ENCODE peak calls at places on chromosomes 4 and X, in eight cellular contexts. J, B, M, A, N, Q, U and W are unnamed samples.

GRCh38 chrX:7486502-7486901 is 338.5 kb upstream of the PUDP start:
- DNase-seq in J (no peak), B (no peak), M (no peak), A (no peak), N (no peak), Q (no peak), U (no peak), W (no peak)

GRCh38 chr4:99815597-99816011 is 1.0 kb upstream of the DAPP1 start:
- DNase-seq in J (no peak), B (no peak), M (peak; percentile 81), A (peak; percentile 29), N (no peak), Q (no peak), U (no peak), W (no peak)

GRCh38 chr4:118801895-118802575 is 33.9 kb downstream of the SEC24D start:
- DNase-seq in J (no peak), B (no peak), M (no peak), A (peak; percentile 33), N (no peak), Q (no peak), U (no peak), W (no peak)

GRCh38 chrX:151543706-151544105 is 19.8 kb upstream of the PASD1 start:
- DNase-seq in J (no peak), B (no peak), M (no peak), A (no peak), N (no peak), Q (no peak), U (no peak), W (no peak)

GRCh38 chr4:113327513-113327912 is 278.1 kb downstream of the ANK2 start:
- DNase-seq in J (no peak), B (no peak), M (no peak), A (peak; percentile 13), N (no peak), Q (no peak), U (peak; percentile 52), W (no peak)

GRCh38 chr4:155972098-155972497 is 18.4 kb upstream of the CTSO start:
- DNase-seq in J (no peak), B (peak; percentile 53), M (no peak), A (peak; percentile 44), N (peak; percentile 17), Q (no peak), U (peak; percentile 55), W (no peak)

GRCh38 chr4:147678121-147678520 is 5.8 kb downstream of the PRMT9 start:
- DNase-seq in J (no peak), B (no peak), M (no peak), A (no peak), N (no peak), Q (no peak), U (no peak), W (no peak)

GRCh38 chr4:78057135-78057599 is at the start of gene FRAS1:
- DNase-seq in J (no peak), B (peak; percentile 87), M (peak; percentile 47), A (peak; percentile 69), N (peak; percentile 82), Q (no peak), U (peak; percentile 30), W (peak; percentile 72)

GRCh38 chr4:111398906-111399330 is 746.3 kb upstream of the FAM241A start:
- DNase-seq in J (no peak), B (no peak), M (no peak), A (peak; percentile 66), N (peak; percentile 33), Q (no peak), U (peak; percentile 26), W (no peak)

GRCh38 chr4:23084559-23085248 is 392.0 kb downstream of the GBA3 start:
- DNase-seq in J (no peak), B (peak; percentile 25), M (no peak), A (peak; percentile 13), N (no peak), Q (no peak), U (peak; percentile 9), W (no peak)

GRCh38 chrX:70826715-70827114 is 81.8 kb downstream of the TEX11 start:
- DNase-seq in J (no peak), B (no peak), M (peak; percentile 23), A (no peak), N (no peak), Q (no peak), U (no peak), W (no peak)

GRCh38 chrX:123736333-123736921 is 3.6 kb upstream of the THOC2 start:
- DNase-seq in J (no peak), B (no peak), M (no peak), A (peak; percentile 67), N (no peak), Q (no peak), U (peak; percentile 26), W (no peak)

GRCh38 chrX:136046295-136046894 is 61.2 kb downstream of the SLC9A6 start:
- DNase-seq in J (no peak), B (no peak), M (no peak), A (no peak), N (no peak), Q (no peak), U (peak; percentile 61), W (no peak)

GRCh38 chr4:31896349-31896748 is 1176.2 kb downstream of the PCDH7 start:
- DNase-seq in J (no peak), B (no peak), M (no peak), A (no peak), N (no peak), Q (no peak), U (no peak), W (no peak)

DNA sequence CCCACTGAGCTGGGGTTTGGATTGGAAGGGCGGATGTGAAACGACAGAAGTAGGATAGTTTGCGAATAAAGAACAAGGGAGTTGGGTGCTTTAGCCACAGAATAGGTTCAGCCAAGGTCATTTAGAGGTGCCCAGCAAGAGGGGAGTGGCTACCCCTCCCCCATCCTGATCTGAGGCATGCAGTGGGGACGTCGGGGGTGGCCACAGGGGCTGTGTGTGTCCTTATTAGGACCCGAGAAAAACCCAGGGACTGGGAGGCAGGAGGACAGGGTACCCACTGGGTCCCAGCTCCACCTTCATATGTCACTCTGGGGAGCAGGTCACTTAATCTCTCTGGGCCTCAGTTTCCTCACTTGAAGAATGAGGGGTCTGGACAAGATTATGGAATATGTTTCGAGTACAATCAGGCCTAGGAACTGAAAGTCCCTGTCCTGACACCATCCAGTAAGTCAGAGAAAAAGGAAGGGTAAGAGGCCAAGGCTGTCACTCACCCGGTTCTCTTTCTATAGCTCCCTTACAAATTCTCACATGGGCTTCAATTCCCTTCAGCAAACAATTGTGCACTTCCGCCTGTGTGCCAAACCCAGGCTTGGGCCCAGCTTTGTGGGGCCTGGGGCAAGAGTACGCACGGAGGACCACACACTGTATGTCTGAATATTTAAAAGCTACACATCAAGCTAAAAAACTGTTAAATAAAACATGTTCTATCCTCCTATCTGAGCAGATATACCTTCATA is 4.2 kb upstream of the NYX start:
- DNase-seq in J (no peak), B (no peak), M (no peak), A (no peak), N (peak; percentile 33), Q (no peak), U (no peak), W (no peak)
- H3K4me3 ChIP-seq in J (no peak overlapping the region), B (peak overlapping the region; percentile 47), M (peak overlapping the region; percentile 12), A (peak overlapping the region; percentile 62), N (peak overlapping the region; percentile 15), Q (peak overlapping the region; percentile 32), U (no peak overlapping the region), W (peak overlapping the region; percentile 59)

GRCh38 chr4:173515458-173515857 is 14.6 kb downstream of the HAND2 start:
- DNase-seq in J (no peak), B (no peak), M (no peak), A (no peak), N (no peak), Q (no peak), U (no peak), W (no peak)
- H3K27me3 ChIP-seq in J (peaks cover 5% of the 10 kb centered on the region), B (peaks cover 100% of the 10 kb centered on the region), M (peaks cover 68% of the 10 kb centered on the region), A (no peaks in the 10 kb centered on the region), N (peaks cover 33% of the 10 kb centered on the region), Q (peaks cover 58% of the 10 kb centered on the region), U (peaks cover 75% of the 10 kb centered on the region), W (peaks cover 100% of the 10 kb centered on the region)

GRCh38 chr4:76690091-76690905 is 207.6 kb downstream of the SOWAHB start:
- DNase-seq in J (no peak), B (no peak), M (no peak), A (peak; percentile 62), N (no peak), Q (no peak), U (peak; percentile 26), W (peak; percentile 17)

GRCh38 chr4:76690906-76691275 is 207.1 kb downstream of the SOWAHB start:
- DNase-seq in J (no peak), B (no peak), M (peak; percentile 55), A (peak; percentile 37), N (no peak), Q (no peak), U (peak; percentile 57), W (no peak)

GRCh38 chr4:76694056-76694455 is 203.9 kb downstream of the SOWAHB start:
- DNase-seq in J (no peak), B (no peak), M (no peak), A (no peak), N (no peak), Q (no peak), U (no peak), W (no peak)

GRCh38 chr4:76692761-76693160 is 205.2 kb downstream of the SOWAHB start:
- DNase-seq in J (no peak), B (no peak), M (no peak), A (no peak), N (no peak), Q (no peak), U (no peak), W (no peak)

DNA sequence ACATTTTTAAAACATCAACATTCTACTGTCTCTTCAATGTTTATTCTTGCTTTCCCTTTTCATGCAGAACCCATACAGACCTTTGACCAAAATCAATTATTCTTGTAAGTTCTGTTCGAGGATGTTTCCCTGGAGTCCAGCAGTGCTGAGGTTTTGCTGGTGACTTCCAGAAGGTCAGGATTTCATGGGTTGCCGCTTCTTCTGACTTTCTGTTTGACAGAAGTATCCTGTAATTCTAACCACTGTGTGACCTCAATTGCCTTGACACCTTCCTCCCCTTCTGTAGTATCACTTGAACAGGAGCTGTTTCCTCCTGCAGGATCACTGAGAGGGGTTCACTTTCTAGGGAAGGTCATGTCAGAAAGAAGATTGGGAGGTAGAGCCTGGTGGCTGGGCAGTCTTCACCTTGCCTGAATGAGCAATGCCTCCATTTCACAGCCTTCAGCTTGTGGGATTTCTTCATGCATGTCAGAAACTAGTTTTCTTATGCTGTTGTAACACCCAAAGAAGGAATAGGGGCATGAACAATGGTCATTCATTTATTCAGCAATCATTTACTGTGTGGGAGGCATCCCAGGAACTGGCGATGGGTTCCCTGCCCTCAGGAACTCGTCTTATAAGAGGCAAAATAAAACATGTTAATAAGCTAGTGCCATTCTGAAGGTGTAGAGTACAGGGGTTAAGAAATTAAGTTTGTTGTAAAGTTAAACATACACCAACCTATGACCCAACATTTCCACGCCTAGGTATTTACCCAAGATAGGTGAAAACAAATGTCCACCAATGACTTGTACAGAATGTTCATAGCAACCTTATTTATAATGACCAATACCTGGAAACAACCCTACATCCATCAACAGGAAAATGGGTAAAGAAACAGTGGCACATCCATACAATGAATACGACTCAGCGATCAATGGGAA is 205.9 kb downstream of the SOWAHB start:
- DNase-seq in J (no peak), B (no peak), M (no peak), A (no peak), N (no peak), Q (no peak), U (peak; percentile 15), W (no peak)
- H3K4me3 ChIP-seq in J (no peak overlapping the region), B (no peak overlapping the region), M (no peak overlapping the region), A (no peak overlapping the region), N (no peak overlapping the region), Q (no peak overlapping the region), U (no peak overlapping the region), W (no peak overlapping the region)

DNA sequence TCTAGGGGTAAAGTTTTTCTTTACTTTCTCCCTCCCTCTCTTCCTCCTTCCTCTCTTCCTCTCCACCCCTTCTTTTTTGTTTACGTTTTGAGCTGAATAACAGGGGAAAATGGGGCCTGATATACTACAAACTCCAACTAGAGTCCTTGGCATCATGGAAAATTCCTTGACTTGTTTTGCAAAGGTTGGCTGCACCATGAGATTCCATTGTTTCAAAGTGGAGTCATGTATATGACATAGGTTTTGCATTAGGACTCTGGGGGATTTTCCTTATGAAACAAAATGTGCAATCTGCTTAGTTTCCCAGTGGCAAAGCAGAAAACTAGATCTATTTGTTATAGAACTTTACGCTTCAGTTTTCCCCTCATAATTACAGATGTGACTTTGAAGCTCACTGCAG is 233.5 kb upstream of the PGRMC2 start:
- DNase-seq in J (no peak), B (no peak), M (no peak), A (peak; percentile 56), N (no peak), Q (no peak), U (no peak), W (no peak)
- H3K27me3 ChIP-seq in J (no peaks in the 10 kb centered on the region), B (no peaks in the 10 kb centered on the region), M (no peaks in the 10 kb centered on the region), A (no peaks in the 10 kb centered on the region), N (no peaks in the 10 kb centered on the region), Q (no peaks in the 10 kb centered on the region), U (no peaks in the 10 kb centered on the region), W (no peaks in the 10 kb centered on the region)